ENCODE peak calls at places on chromosomes 6 and 20, in eight cellular contexts. J, C, O, W, U, B, H and L are unnamed samples.

GRCh38 chr6:15017251-15017650 is 228.6 kb upstream of the JARID2 start:
- DNase-seq in C (no peak), U (peak; percentile 82), O (no peak), J (no peak), H (no peak), B (peak; percentile 38), W (no peak), L (no peak)

GRCh38 chr20:44720994-44721784 is 6.0 kb downstream of the CCN5 start:
- DNase-seq in J (no peak), C (no peak), W (no peak), B (no peak), H (no peak), U (no peak), O (no peak), L (no peak)

GRCh38 chr20:25044660-25045342 is 13.1 kb downstream of the ACSS1 start:
- DNase-seq in C (no peak), W (no peak), B (no peak), J (peak; percentile 2), U (no peak), H (no peak), O (no peak), L (no peak)

GRCh38 chr6:160285541-160286105 is 27.0 kb upstream of the SLC22A2 start:
- DNase-seq in H (no peak), W (no peak), O (no peak), J (no peak), U (no peak), B (no peak), C (no peak), L (no peak)

GRCh38 chr20:50584687-50585086 is 74.5 kb downstream of the PTPN1 start:
- DNase-seq in W (no peak), U (no peak), C (no peak), H (no peak), B (no peak), O (no peak), J (no peak), L (no peak)

GRCh38 chr6:42409582-42409981 is 42.1 kb downstream of the TRERF1 start:
- DNase-seq in J (no peak), O (no peak), U (no peak), H (no peak), B (no peak), C (no peak), W (peak; percentile 30), L (no peak)

GRCh38 chr6:158411998-158412397 is 99.7 kb downstream of the TULP4 start:
- DNase-seq in B (no peak), O (no peak), W (no peak), J (no peak), C (no peak), H (no peak), U (no peak), L (no peak)

GRCh38 chr6:134437376-134437775 is 119.5 kb upstream of the SGK1 start:
- DNase-seq in U (no peak), H (peak; percentile 16), C (no peak), B (no peak), O (no peak), W (no peak), J (no peak), L (no peak)

GRCh38 chr6:132161283-132161682 is 210.1 kb upstream of the CCN2 start:
- DNase-seq in B (peak; percentile 51), O (no peak), H (no peak), W (no peak), U (no peak), C (no peak), J (no peak), L (no peak)

GRCh38 chr6:11974089-11974488 is 38.0 kb upstream of the HIVEP1 start:
- DNase-seq in U (no peak), B (no peak), W (no peak), J (no peak), O (no peak), H (no peak), C (no peak), L (no peak)

GRCh38 chr6:41682056-41682477 is 43.8 kb downstream of the MDFI start:
- DNase-seq in J (peak; percentile 97), O (peak; percentile 63), B (peak; percentile 96), W (peak; percentile 43), C (peak; percentile 91), U (peak; percentile 95), H (peak; percentile 89), L (no peak)

GRCh38 chr6:163338671-163339405 is 75.7 kb upstream of the QKI start:
- DNase-seq in J (no peak), O (no peak), B (no peak), C (peak; percentile 78), U (no peak), W (no peak), H (no peak), L (no peak)

GRCh38 chr6:43060034-43060754 is 763 bp downstream of the KLC4 start:
- DNase-seq in H (peak; percentile 88), C (no peak), U (no peak), B (peak; percentile 81), W (peak; percentile 33), O (no peak), J (peak; percentile 60), L (no peak)

GRCh38 chr6:44921787-44922186 is 406.3 kb upstream of the RUNX2 start:
- DNase-seq in C (no peak), H (no peak), B (no peak), J (peak; percentile 27), W (no peak), O (no peak), U (no peak), L (no peak)

GRCh38 chr6:167974644-167975344 is 22.7 kb upstream of the KIF25 start:
- DNase-seq in J (no peak), B (no peak), W (no peak), U (no peak), O (no peak), H (peak; percentile 68), C (no peak), L (no peak)

GRCh38 chr6:151493495-151494234 is at the start of gene CCDC170:
- DNase-seq in C (peak; percentile 57), B (peak; percentile 52), W (no peak), U (peak; percentile 56), J (peak; percentile 54), H (no peak), O (no peak), L (no peak)

GRCh38 chr20:41367956-41368355 is 1.3 kb upstream of the EMILIN3 start:
- DNase-seq in J (no peak), B (no peak), C (no peak), W (no peak), O (no peak), U (no peak), H (no peak), L (no peak)

GRCh38 chr20:58763076-58763475 is 70.5 kb downstream of the NPEPL1 start:
- DNase-seq in O (no peak), C (no peak), U (no peak), H (no peak), B (no peak), W (no peak), J (no peak), L (no peak)

GRCh38 chr20:58759947-58760346 is 67.3 kb downstream of the NPEPL1 start:
- DNase-seq in W (no peak), C (no peak), J (no peak), B (no peak), U (peak; percentile 9), H (no peak), O (no peak), L (no peak)

GRCh38 chr20:58760881-58761280 is 68.3 kb downstream of the NPEPL1 start:
- DNase-seq in O (no peak), J (no peak), W (peak; percentile 67), C (no peak), U (no peak), H (no peak), B (no peak), L (no peak)

DNA sequence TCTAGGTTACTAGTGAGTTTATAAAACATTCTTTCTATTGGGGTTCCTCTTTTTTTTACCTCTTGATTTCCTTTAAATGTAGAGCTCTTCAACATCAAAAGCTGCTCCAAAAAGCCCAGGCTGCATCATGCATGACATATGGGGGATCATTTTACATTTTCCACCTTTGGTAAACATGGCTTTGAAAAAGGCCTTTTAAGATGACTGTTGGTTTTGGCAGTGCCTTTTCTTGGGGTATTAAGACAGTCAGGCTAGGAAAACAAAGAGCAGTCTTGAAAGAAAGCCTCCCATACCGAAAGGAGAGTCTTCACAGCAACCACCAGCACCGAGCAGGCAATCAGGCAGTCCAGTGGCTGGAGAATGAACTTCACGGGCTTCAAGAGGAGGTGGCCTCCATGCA is 73.2 kb downstream of the NPEPL1 start:
- DNase-seq in H (no peak), C (no peak), W (no peak), J (no peak), O (no peak), B (no peak), U (no peak), L (no peak)
- H3K27me3 ChIP-seq in H (peaks cover 25% of the 10 kb centered on the region), C (no peaks in the 10 kb centered on the region), W (peaks cover 3% of the 10 kb centered on the region), J (no peaks in the 10 kb centered on the region), O (no peaks in the 10 kb centered on the region), B (peaks cover 5% of the 10 kb centered on the region), U (no peaks in the 10 kb centered on the region), L (no peaks in the 10 kb centered on the region)

GRCh38 chr6:117275205-117275604 is 9.8 kb downstream of the VGLL2 start:
- DNase-seq in J (no peak), W (no peak), H (no peak), O (no peak), B (no peak), C (no peak), U (no peak), L (no peak)
- H3K27me3 ChIP-seq in J (peaks cover 2% of the 10 kb centered on the region), W (peaks cover 33% of the 10 kb centered on the region), H (peaks cover 92% of the 10 kb centered on the region), O (peaks cover 4% of the 10 kb centered on the region), B (peaks cover 78% of the 10 kb centered on the region), C (peaks cover 19% of the 10 kb centered on the region), U (peaks cover 16% of the 10 kb centered on the region), L (peaks cover 8% of the 10 kb centered on the region)

GRCh38 chr6:39144804-39145203 is 29.8 kb upstream of the SAYSD1 start:
- DNase-seq in O (no peak), W (no peak), J (no peak), C (no peak), B (no peak), H (no peak), U (no peak), L (no peak)
- H3K27me3 ChIP-seq in O (no peaks in the 10 kb centered on the region), W (peaks cover 2% of the 10 kb centered on the region), J (no peaks in the 10 kb centered on the region), C (no peaks in the 10 kb centered on the region), B (peaks cover 18% of the 10 kb centered on the region), H (peaks cover 15% of the 10 kb centered on the region), U (no peaks in the 10 kb centered on the region), L (peaks cover 49% of the 10 kb centered on the region)

GRCh38 chr20:4242376-4242775 is 227.0 kb upstream of the RNF24 start:
- DNase-seq in C (no peak), W (no peak), U (no peak), B (no peak), H (no peak), J (no peak), O (no peak), L (no peak)
- H3K27me3 ChIP-seq in C (no peaks in the 10 kb centered on the region), W (peaks cover 30% of the 10 kb centered on the region), U (peaks cover 2% of the 10 kb centered on the region), B (no peaks in the 10 kb centered on the region), H (peaks cover 18% of the 10 kb centered on the region), J (no peaks in the 10 kb centered on the region), O (no peaks in the 10 kb centered on the region), L (no peaks in the 10 kb centered on the region)

GRCh38 chr20:13221673-13222318 is 722 bp downstream of the ISM1 start:
- DNase-seq in W (no peak), O (no peak), J (peak; percentile 78), C (peak; percentile 62), U (peak; percentile 75), B (peak; percentile 79), H (peak; percentile 46), L (no peak)
- H3K27me3 ChIP-seq in W (peaks cover 47% of the 10 kb centered on the region), O (peaks cover 5% of the 10 kb centered on the region), J (no peaks in the 10 kb centered on the region), C (no peaks in the 10 kb centered on the region), U (peaks cover 24% of the 10 kb centered on the region), B (peaks cover 62% of the 10 kb centered on the region), H (peaks cover 92% of the 10 kb centered on the region), L (no peaks in the 10 kb centered on the region)